ENCODE peak calls at places on chromosomes 5 and 9, in six cellular contexts. W is mammary epithelial cell, C is cardiac muscle cell, X is fibroblast of villous mesenchyme, J is tibial nerve, H is left lung. B is an unnamed sample.

GRCh38 chr5:21219255-21219654 is 1231.3 kb upstream of the CDH18 start:
- DNase-seq in C (no peak), W (peak), H (no peak), J (no peak), X (peak), B (no peak)

GRCh38 chr5:68122439-68122906 is 93.1 kb upstream of the PIK3R1 start:
- DNase-seq in W (no peak), X (no peak), C (no peak), J (no peak), H (peak), B (no peak)

GRCh38 chr5:135875567-135875966 is 20.1 kb downstream of the IL9 start:
- DNase-seq in W (no peak), H (no peak), C (no peak), J (no peak), X (no peak), B (no peak)

GRCh38 chr5:107772418-107773310 is 101.9 kb upstream of the EFNA5 start:
- DNase-seq in W (no peak), C (no peak), J (no peak), H (no peak), X (no peak), B (no peak)

GRCh38 chr9:81968026-81968425 is 20.5 kb upstream of the SPATA31D1 start:
- DNase-seq in W (no peak), C (no peak), J (no peak), X (no peak), H (no peak), B (no peak)

GRCh38 chr5:124402144-124402581 is 344.3 kb downstream of the ZNF608 start:
- DNase-seq in W (peak), C (peak), J (peak), X (peak), H (no peak), B (no peak)

GRCh38 chr9:83972286-83972685 is 7.7 kb downstream of the HNRNPK start:
- DNase-seq in W (peak), H (no peak), C (no peak), J (no peak), X (no peak), B (no peak)

GRCh38 chr9:118418887-118419620 is 714.9 kb downstream of the TLR4 start:
- DNase-seq in C (no peak), J (no peak), W (peak), X (no peak), H (no peak), B (no peak)

GRCh38 chr9:16184964-16185646 is 632.3 kb downstream of the CCDC171 start:
- DNase-seq in J (no peak), C (peak), W (no peak), X (no peak), H (no peak), B (no peak)

GRCh38 chr5:136004436-136004835 is 24.4 kb upstream of the TGFBI start:
- DNase-seq in J (no peak), H (no peak), C (no peak), W (peak), X (peak), B (no peak)

GRCh38 chr5:159913048-159913447 is 3.2 kb upstream of the ADRA1B start:
- DNase-seq in J (no peak), C (peak), X (peak), H (no peak), W (peak), B (no peak)

GRCh38 chr5:163846512-163846911 is 341.1 kb downstream of the MAT2B start:
- DNase-seq in W (peak), J (no peak), H (no peak), X (peak), C (peak), B (no peak)

GRCh38 chr5:138305797-138306196 is 25.8 kb downstream of the CDC25C start:
- DNase-seq in H (no peak), W (peak), J (no peak), C (no peak), X (no peak), B (no peak)

GRCh38 chr9:136831002-136831719 is 11.1 kb upstream of the AJM1 start:
- DNase-seq in H (peak), J (no peak), X (no peak), C (no peak), W (no peak), B (no peak)

GRCh38 chr5:134477462-134478245 is 47.8 kb upstream of the JADE2 start:
- DNase-seq in W (peak), C (no peak), J (no peak), X (no peak), H (no peak), B (no peak)

GRCh38 chr5:169270827-169271226 is 30.1 kb downstream of the SLIT3 start:
- DNase-seq in X (no peak), C (no peak), W (no peak), H (no peak), J (no peak), B (no peak)

GRCh38 chr5:55113327-55113726 is 10.9 kb downstream of the GZMA start:
- DNase-seq in W (no peak), H (no peak), C (no peak), X (no peak), J (no peak), B (no peak)

GRCh38 chr5:158532739-158533138 is 567.0 kb downstream of the EBF1 start:
- DNase-seq in X (no peak), W (no peak), C (no peak), J (no peak), H (no peak), B (no peak)

GRCh38 chr9:33307067-33307466 is 16.8 kb downstream of the NFX1 start:
- DNase-seq in H (no peak), C (no peak), W (no peak), X (no peak), J (no peak), B (no peak)

GRCh38 chr5:102801375-102801774 is 46.3 kb downstream of the PAM start:
- DNase-seq in C (no peak), H (no peak), X (no peak), W (no peak), J (no peak), B (no peak)

GRCh38 chr5:1527533-1528205 is 3.9 kb upstream of the LPCAT1 start:
- DNase-seq in H (no peak), C (no peak), X (no peak), J (no peak), W (no peak), B (no peak)

GRCh38 chr5:141992349-141992963 is 20.4 kb downstream of the GNPDA1 start:
- DNase-seq in X (peak), C (peak), W (peak), H (no peak), J (peak), B (no peak)

GRCh38 chr5:123037104-123037418 is 536 bp upstream of the PPIC start:
- DNase-seq in X (no peak), J (no peak), H (no peak), C (no peak), W (no peak), B (no peak)

GRCh38 chr9:87336407-87336806 is 161.3 kb upstream of the DAPK1 start:
- DNase-seq in H (no peak), C (peak), J (no peak), W (no peak), X (no peak), B (no peak)

GRCh38 chr5:14413331-14413750 is 168.3 kb upstream of the OTULINL start:
- DNase-seq in J (no peak), H (no peak), X (no peak), W (no peak), C (no peak), B (no peak)

GRCh38 chr5:1409386-1410110 is 35.7 kb downstream of the SLC6A3 start:
- DNase-seq in X (peak), J (no peak), H (peak), W (peak), C (peak), B (peak)

GRCh38 chr9:120267929-120268328 is 312.0 kb downstream of the CDK5RAP2 start:
- DNase-seq in W (no peak), H (no peak), X (no peak), C (no peak), J (no peak), B (no peak)

GRCh38 chr5:134502259-134502658 is 23.2 kb upstream of the JADE2 start:
- DNase-seq in J (no peak), H (no peak), X (no peak), W (no peak), C (no peak), B (no peak)

GRCh38 chr9:90641868-90642558 is 611 bp downstream of the DIRAS2 start:
- DNase-seq in H (no peak), C (no peak), W (no peak), X (peak), J (no peak), B (no peak)

GRCh38 chr9:115146581-115147021 is 28.6 kb upstream of the TNC start:
- DNase-seq in W (peak), C (peak), X (peak), J (no peak), H (no peak), B (no peak)

GRCh38 chr5:1107167-1108007 is 4.5 kb downstream of the SLC12A7 start:
- DNase-seq in X (no peak), C (no peak), H (no peak), J (no peak), W (no peak), B (no peak)

GRCh38 chr9:135963938-135964337 is 2.8 kb upstream of the UBAC1 start:
- DNase-seq in X (no peak), C (no peak), J (no peak), W (no peak), H (no peak), B (no peak)

GRCh38 chr5:6904822-6905221 is 191.6 kb downstream of the TENT4A start:
- DNase-seq in C (no peak), W (no peak), X (no peak), H (no peak), J (no peak), B (no peak)

DNA sequence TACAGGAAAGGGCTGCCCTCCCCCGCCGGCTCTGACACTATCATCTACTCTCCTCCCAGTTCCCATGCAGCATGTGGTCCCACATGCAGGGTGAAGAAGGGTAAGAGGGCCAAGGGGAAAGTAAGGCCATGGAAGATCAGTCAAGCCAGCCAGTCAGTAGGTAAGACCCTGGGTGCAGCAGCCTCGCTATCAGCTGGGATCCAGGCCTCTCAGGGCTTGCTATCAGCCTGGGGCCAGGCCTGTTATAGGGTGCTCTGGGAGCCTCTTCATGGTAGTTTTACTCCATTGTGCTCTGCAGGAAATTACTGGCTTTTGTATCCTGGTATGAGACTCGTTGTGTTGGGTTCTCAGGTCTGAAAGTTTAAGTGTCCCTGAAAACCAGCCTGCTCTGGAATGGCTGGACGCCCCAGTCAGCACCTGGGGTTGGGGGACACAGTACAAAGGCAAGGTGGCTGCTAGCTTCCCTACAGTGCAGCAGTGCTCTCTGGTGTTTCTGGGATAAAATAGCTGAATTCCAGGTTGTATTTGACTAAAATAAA is 21.4 kb downstream of the SLC22A4 start:
- DNase-seq in X (no peak), W (no peak), H (no peak), C (no peak), J (no peak), B (no peak)
- TF ChIP-seq CTCF in X (no peak), W (no peak), H (no peak), C (no peak), J (no peak), B (no peak)

DNA sequence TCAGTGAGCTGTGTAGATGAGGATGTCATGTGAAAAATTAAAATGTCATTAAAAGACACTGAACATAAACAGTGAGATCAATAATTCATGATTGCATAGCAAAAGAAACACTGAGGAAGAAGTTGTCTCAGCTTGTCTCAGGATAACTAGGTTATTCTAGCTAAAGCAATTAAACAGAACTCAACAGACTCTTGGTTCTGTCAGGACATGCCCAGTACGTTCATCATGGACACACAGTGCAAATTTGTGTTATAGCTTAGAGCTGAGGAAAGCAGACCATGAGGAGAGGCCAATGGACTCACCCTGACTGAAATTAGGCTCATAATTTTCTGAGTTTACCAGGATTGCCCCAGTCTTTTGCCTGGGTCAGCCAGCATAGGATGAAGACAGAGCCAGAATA is 1162.7 kb upstream of the C9orf72 start:
- DNase-seq in H (no peak), X (no peak), W (peak), J (no peak), C (no peak), B (no peak)
- H3K4me3 ChIP-seq in H (no peak), X (no peak), W (no peak), J (no peak), C (no peak), B (no peak)

GRCh38 chr9:124311283-124311682 is 53.5 kb downstream of the NEK6 start:
- DNase-seq in J (no peak), W (no peak), X (no peak), H (no peak), C (no peak), B (no peak)

GRCh38 chr9:124313940-124314339 is 56.2 kb downstream of the NEK6 start:
- DNase-seq in C (no peak), X (no peak), W (no peak), H (no peak), J (no peak), B (no peak)

GRCh38 chr9:124315856-124316255 is 58.1 kb downstream of the NEK6 start:
- DNase-seq in H (no peak), X (no peak), J (no peak), W (no peak), C (no peak), B (no peak)

GRCh38 chr9:124309665-124310064 is 51.9 kb downstream of the NEK6 start:
- DNase-seq in H (no peak), X (peak), C (peak), J (no peak), W (peak), B (peak)

DNA sequence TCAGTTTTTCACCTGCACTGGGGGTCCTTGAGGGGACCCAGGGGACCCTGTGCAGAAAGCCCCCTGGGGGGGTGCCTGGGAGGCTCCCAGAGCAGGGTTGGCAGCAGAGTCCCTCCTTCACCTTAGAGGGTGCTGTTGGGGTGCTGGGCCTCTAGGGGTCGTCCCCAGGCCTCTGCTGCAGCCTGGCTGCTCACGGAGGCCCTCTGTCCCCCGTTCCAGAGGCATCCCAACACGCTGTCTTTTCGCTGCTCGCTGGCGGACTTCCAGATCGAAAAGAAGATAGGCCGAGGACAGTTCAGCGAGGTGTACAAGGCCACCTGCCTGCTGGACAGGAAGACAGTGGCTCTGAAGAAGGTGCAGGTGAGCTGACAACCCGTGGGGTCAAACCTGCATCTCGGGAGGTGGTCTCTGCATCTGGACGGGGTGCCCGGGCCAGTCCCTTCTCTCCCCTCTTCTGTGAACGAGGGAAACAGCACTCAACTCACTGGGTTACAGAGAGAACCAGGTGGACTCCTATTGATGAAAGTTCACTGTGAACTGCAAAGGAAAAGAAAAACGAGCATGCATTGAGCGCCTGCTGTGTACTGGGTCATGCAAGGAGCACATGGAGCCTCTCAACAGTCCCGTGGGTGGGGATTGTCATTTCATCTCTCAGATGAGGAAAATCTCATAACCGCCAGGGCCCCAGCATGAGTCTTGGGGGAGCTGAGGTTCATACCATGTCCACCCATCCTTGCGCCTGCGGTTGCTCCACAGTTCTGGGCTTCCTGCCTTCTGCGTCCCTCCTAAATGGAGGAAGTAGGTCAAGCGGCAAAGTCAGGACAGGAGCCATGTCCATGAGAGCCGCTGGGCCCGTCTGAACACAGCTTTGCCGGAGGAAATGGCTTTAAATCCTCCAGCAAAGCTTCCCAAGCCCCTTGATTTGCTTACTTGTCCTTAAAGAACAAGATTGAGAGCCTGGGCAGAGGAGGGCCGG is 54.8 kb downstream of the NEK6 start:
- DNase-seq in C (no peak), J (no peak), X (no peak), W (no peak), H (no peak), B (no peak)
- TF ChIP-seq CTCF in C (no peak), J (no peak), X (peak), W (no peak), H (no peak), B (peak)

DNA sequence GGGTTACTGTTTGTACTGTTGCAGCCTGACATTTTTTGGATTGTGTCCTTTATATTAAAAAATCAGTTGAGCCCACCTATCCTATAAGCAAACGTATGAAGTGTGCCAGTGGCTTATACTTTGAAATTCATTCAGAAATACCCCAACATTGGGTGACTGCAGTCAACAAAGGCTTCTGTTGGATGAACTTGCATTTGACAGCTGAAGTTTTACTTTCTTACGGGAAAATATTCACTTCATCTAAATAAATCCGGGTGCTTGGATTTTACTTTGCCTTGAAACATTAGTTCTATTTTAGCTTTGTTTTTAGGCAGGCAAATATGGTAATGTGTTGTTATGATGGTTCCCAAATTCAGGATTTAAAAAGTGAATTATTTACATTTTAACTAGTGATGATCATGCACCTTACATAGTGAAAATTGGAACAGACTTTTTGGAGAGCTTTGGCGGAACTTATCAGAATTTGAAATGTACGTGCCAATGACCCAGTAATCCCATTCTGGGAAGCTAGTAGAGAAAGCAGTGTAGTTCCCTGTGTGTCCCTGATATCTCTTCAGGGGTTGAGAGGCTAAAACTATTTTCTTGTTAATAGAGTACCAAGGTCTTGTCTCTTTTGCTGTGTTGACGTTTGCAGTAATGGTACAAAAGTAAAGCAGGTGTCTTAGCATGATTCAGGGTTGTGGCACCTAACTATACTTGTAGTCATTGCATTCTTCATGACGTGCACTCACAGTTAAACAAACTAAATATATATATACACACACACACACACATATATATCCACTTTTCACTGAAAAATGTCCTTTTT is 21.9 kb downstream of the EXOSC2 start:
- DNase-seq in H (no peak), X (peak), C (no peak), J (no peak), W (peak), B (no peak)
- H3K4me3 ChIP-seq in H (peak), X (peak), C (peak), J (peak), W (peak), B (peak)

DNA sequence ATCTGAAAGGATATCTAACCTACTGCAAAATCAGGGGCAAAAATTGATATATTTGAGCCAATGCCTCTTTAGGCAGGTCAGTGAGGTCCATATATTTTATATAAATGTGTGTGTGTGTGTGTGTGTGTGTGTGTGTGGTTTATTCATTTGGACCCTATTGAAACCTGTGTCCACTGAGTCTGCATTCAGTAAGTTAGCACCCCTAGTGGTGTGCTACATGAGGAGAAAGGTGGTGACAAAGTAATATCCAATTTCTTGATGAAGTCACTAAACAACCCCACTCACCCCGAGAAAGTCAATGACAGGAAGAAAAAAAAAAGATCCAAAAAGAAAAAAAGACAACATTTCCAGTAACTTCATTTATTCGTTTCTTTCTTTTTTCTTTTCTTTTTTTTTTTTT is 4.1 kb downstream of the FBXW11 start:
- DNase-seq in J (no peak), X (no peak), C (peak), H (no peak), W (no peak), B (no peak)
- TF ChIP-seq CTCF in J (no peak), X (peak), C (peak), H (no peak), W (peak), B (peak)

B was measured in HFF-Myc.